ENCODE peak calls at places on chromosomes 12 and 14, in eight cellular contexts. L, Q, W, E, G, Z, X and C are unnamed samples.

GRCh38 chr12:92898755-92899154 is 30.3 kb downstream of the EEA1 start:
- DNase-seq in L (no peak), E (no peak), W (no peak), G (no peak), X (no peak), Z (no peak), Q (no peak), C (no peak)

GRCh38 chr12:8709124-8709830 is 11.5 kb downstream of the RIMKLB start:
- DNase-seq in L (no peak), Q (no peak), X (no peak), E (peak; percentile 45), Z (no peak), W (no peak), G (no peak), C (no peak)

GRCh38 chr12:68924546-68924945 is 8.4 kb downstream of the CPM start:
- DNase-seq in L (no peak), X (no peak), E (no peak), W (no peak), Q (no peak), Z (no peak), G (no peak), C (no peak)

GRCh38 chr12:78671295-78671694 is 193.3 kb upstream of the SYT1 start:
- DNase-seq in Z (no peak), W (no peak), G (no peak), Q (no peak), L (no peak), X (no peak), E (no peak), C (peak; percentile 12)

GRCh38 chr14:100406505-100407131 is 83.5 kb downstream of the SLC25A47 start:
- DNase-seq in W (peak; percentile 34), Z (no peak), Q (no peak), G (peak; percentile 66), L (peak; percentile 67), E (peak; percentile 75), X (peak; percentile 74), C (no peak)

GRCh38 chr14:95527392-95528002 is 7.4 kb upstream of the GLRX5 start:
- DNase-seq in X (peak; percentile 50), Z (no peak), W (peak; percentile 69), E (no peak), G (no peak), Q (peak; percentile 40), L (peak; percentile 60), C (no peak)

GRCh38 chr12:112584266-112584722 is 165.5 kb downstream of the PTPN11 start:
- DNase-seq in G (peak; percentile 90), L (no peak), E (no peak), X (no peak), Q (peak; percentile 18), Z (no peak), W (no peak), C (no peak)

GRCh38 chr14:106419432-106419831 is 893.0 kb downstream of the TMEM121 start:
- DNase-seq in Q (no peak), W (no peak), X (no peak), G (no peak), E (no peak), Z (no peak), L (no peak), C (no peak)

GRCh38 chr12:94872671-94873367 is 130.7 kb downstream of the NDUFA12 start:
- DNase-seq in G (no peak), L (no peak), Q (peak; percentile 44), W (no peak), X (no peak), E (no peak), Z (no peak), C (no peak)

GRCh38 chr12:117919479-117919878 is 49.3 kb downstream of the KSR2 start:
- DNase-seq in E (no peak), W (no peak), L (no peak), X (no peak), Q (no peak), G (no peak), Z (no peak), C (no peak)

GRCh38 chr12:9868271-9868815 is 811 bp downstream of the CLEC2B start:
- DNase-seq in L (no peak), E (no peak), G (no peak), Q (no peak), Z (no peak), X (no peak), W (no peak), C (no peak)

GRCh38 chr12:84842406-84843013 is 70.1 kb downstream of the SLC6A15 start:
- DNase-seq in G (peak; percentile 6), E (no peak), X (no peak), Z (no peak), L (no peak), W (peak; percentile 11), Q (peak; percentile 39), C (no peak)

GRCh38 chr12:50166776-50167025 is 468 bp downstream of the CERS5 start:
- DNase-seq in L (no peak), Z (no peak), W (peak; percentile 53), Q (no peak), X (peak; percentile 29), G (peak; percentile 43), E (peak; percentile 41), C (no peak)

GRCh38 chr14:105830171-105830570 is 303.8 kb downstream of the TMEM121 start:
- DNase-seq in L (no peak), X (no peak), Z (no peak), E (no peak), Q (no peak), W (no peak), G (no peak), C (no peak)

GRCh38 chr14:50736932-50737419 is 68.9 kb upstream of the SAV1 start:
- DNase-seq in W (no peak), Q (no peak), X (no peak), G (no peak), L (no peak), Z (no peak), E (no peak), C (no peak)

GRCh38 chr14:70359076-70359424 is 433 bp downstream of the COX16 start:
- DNase-seq in X (peak; percentile 16), E (no peak), Z (no peak), W (no peak), G (no peak), Q (no peak), L (no peak), C (peak; percentile 1)

GRCh38 chr12:99984271-99985128 is at the start of gene ANKS1B:
- DNase-seq in L (no peak), W (peak; percentile 11), X (peak; percentile 36), E (peak; percentile 68), Z (peak; percentile 61), Q (peak; percentile 86), G (peak; percentile 57), C (no peak)

GRCh38 chr12:118290130-118290529 is 82.6 kb downstream of the TAOK3 start:
- DNase-seq in X (no peak), W (no peak), Q (no peak), L (no peak), Z (no peak), G (no peak), E (no peak), C (no peak)

GRCh38 chr12:119412811-119413794 is 78.6 kb downstream of the CCDC60 start:
- DNase-seq in G (peak; percentile 65), Z (no peak), Q (peak; percentile 83), X (peak; percentile 59), E (peak; percentile 36), W (peak; percentile 41), L (no peak), C (peak; percentile 4)

GRCh38 chr12:18861287-18861858 is 123.5 kb downstream of the CAPZA3 start:
- DNase-seq in E (no peak), X (no peak), L (no peak), Z (no peak), Q (no peak), W (no peak), G (peak; percentile 2), C (no peak)

GRCh38 chr12:24845615-24846014 is 103.3 kb downstream of the BCAT1 start:
- DNase-seq in X (peak; percentile 32), E (no peak), G (no peak), W (no peak), Q (no peak), Z (no peak), L (no peak), C (no peak)

GRCh38 chr14:54816450-54816849 is 86.2 kb downstream of the GCH1 start:
- DNase-seq in L (no peak), E (no peak), Q (no peak), W (no peak), Z (no peak), G (no peak), X (no peak), C (no peak)

GRCh38 chr14:26104686-26105085 is 493.1 kb downstream of the NOVA1 start:
- DNase-seq in X (no peak), Z (no peak), W (no peak), G (no peak), E (no peak), Q (no peak), L (no peak), C (no peak)
- TF ChIP-seq CTCF in X (no peak), Z (no peak), W (no peak), G (no peak), E (no peak), Q (no peak), L (no peak), C (no peak)

GRCh38 chr14:101854366-101854765 is 92.9 kb downstream of the PPP2R5C start:
- DNase-seq in Q (no peak), X (no peak), G (no peak), Z (no peak), E (peak; percentile 66), W (peak; percentile 88), L (no peak), C (no peak)
- H3K4me3 ChIP-seq in Q (no peak overlapping the region), X (no peak overlapping the region), G (no peak overlapping the region), Z (no peak overlapping the region), E (no peak overlapping the region), W (no peak overlapping the region), L (no peak overlapping the region), C (no peak overlapping the region)

GRCh38 chr12:106564678-106565329 is 18.0 kb upstream of the RFX4 start:
- DNase-seq in E (no peak), X (no peak), G (no peak), L (no peak), Q (no peak), Z (no peak), W (no peak), C (no peak)

DNA sequence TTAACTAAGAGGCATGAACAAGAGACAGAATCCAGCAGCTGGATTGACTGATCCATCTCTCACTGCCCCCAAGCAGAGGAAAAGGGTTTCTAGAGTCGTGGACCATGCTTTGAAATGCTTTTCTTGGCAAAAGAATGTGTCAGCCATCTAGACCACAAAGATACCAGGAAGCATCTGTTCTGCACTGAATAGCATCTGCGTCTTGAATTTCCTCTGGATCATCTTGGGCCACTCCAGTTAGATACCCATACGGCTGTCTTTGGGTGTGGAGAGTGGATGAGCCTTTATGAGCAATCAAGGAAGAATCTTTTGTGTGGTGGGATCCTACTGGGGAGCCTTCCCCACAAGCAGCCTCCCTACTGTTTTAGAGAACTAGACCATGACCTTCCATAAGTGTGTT is 16.0 kb upstream of the RFX4 start:
- DNase-seq in X (no peak), L (no peak), Q (no peak), Z (no peak), G (no peak), W (no peak), E (no peak), C (no peak)
- TF ChIP-seq CTCF in X (no peak), L (no peak), Q (no peak), Z (no peak), G (no peak), W (no peak), E (no peak), C (no peak)

DNA sequence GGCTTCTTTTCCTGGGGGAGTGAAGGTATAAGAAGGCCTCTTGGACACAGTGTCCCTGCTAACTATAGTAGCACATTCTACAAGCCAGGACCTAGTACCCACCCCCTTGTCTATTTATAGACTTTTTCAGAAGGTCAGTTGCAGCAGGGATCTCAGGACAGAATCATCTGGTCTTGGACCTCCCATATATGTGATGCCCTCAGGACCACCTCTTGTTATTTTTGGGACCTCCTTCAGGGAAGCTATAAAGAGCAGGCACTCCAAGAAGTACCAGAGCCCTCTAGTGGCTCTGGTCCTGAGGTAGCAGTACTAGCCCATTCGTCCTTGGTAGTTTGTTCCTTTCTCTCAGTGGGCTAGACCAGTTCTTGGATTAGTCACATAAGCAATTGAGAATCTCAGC is 4.3 kb downstream of the COQ10A start:
- DNase-seq in W (no peak), E (no peak), Z (no peak), Q (peak; percentile 52), X (no peak), G (peak; percentile 53), L (no peak), C (no peak)
- H3K4me3 ChIP-seq in W (no peak overlapping the region), E (no peak overlapping the region), Z (no peak overlapping the region), Q (no peak overlapping the region), X (no peak overlapping the region), G (no peak overlapping the region), L (no peak overlapping the region), C (no peak overlapping the region)